ENCODE peak calls at places on chromosomes 13 and 19, in seven cellular contexts. V is A549, Z is H54, O is heart left ventricle, W is GM12878, T is thyroid gland, F is spleen. R is an unnamed sample.

GRCh38 chr19:51712461-51713081 is 11.2 kb downstream of the HAS1 start:
- DNase-seq in V (peak), Z (peak), O (no peak), W (no peak), T (peak), F (no peak), R (no peak)

GRCh38 chr19:30227661-30228112 is 144.5 kb upstream of the ZNF536 start:
- DNase-seq in V (peak), Z (peak), O (peak), W (no peak), T (peak), F (peak), R (peak)

GRCh38 chr19:48102870-48103751 is 7.5 kb downstream of the PLA2G4C start:
- DNase-seq in V (peak), Z (peak), O (no peak), W (no peak), T (no peak), F (no peak), R (no peak)

GRCh38 chr19:662207-662961 is 630 bp downstream of the RNF126 start:
- DNase-seq in V (no peak), Z (no peak), O (no peak), W (no peak), T (peak), F (peak), R (no peak)

GRCh38 chr13:38417727-38418126 is 68.1 kb downstream of the UFM1 start:
- DNase-seq in V (no peak), Z (no peak), O (no peak), W (no peak), T (no peak), F (no peak), R (no peak)

GRCh38 chr13:98961204-98962105 is 16.4 kb downstream of the DOCK9 start:
- DNase-seq in V (no peak), Z (no peak), O (no peak), W (no peak), T (no peak), F (no peak), R (no peak)

GRCh38 chr19:2770055-2771013 is 12.7 kb downstream of the SGTA start:
- DNase-seq in V (no peak), Z (no peak), O (peak), W (no peak), T (no peak), F (peak), R (no peak)

GRCh38 chr13:103287659-103288058 is 221.4 kb upstream of the SLC10A2 start:
- DNase-seq in V (no peak), Z (no peak), O (no peak), W (no peak), T (no peak), F (no peak), R (no peak)

GRCh38 chr13:92510416-92510815 is 716.2 kb upstream of the GPC6 start:
- DNase-seq in V (no peak), Z (no peak), O (no peak), W (no peak), T (no peak), F (no peak), R (no peak)

GRCh38 chr19:35911173-35911572 is 3.1 kb upstream of the TYROBP start:
- DNase-seq in V (no peak), Z (no peak), O (no peak), W (no peak), T (no peak), F (no peak), R (no peak)

GRCh38 chr19:3682741-3683404 is 17.4 kb downstream of the PIP5K1C start:
- DNase-seq in V (no peak), Z (no peak), O (no peak), W (no peak), T (no peak), F (no peak), R (no peak)

GRCh38 chr13:100584901-100585300 is 3.7 kb downstream of the GGACT start:
- DNase-seq in V (no peak), Z (no peak), O (no peak), W (no peak), T (no peak), F (no peak), R (no peak)

GRCh38 chr13:107067381-107067780 is 499.4 kb upstream of the ARGLU1 start:
- DNase-seq in V (no peak), Z (no peak), O (no peak), W (no peak), T (no peak), F (no peak), R (no peak)

GRCh38 chr13:48068036-48068435 is 26.9 kb downstream of the MED4 start:
- DNase-seq in V (no peak), Z (no peak), O (no peak), W (no peak), T (no peak), F (no peak), R (no peak)

GRCh38 chr19:18020212-18021067 is 12.5 kb downstream of the ARRDC2 start:
- DNase-seq in V (no peak), Z (no peak), O (peak), W (no peak), T (peak), F (peak), R (peak)

GRCh38 chr19:45505996-45506245 is 1.4 kb upstream of the VASP start:
- DNase-seq in V (no peak), Z (no peak), O (no peak), W (no peak), T (no peak), F (no peak), R (no peak)

GRCh38 chr19:45507864-45508680 is 793 bp downstream of the VASP start:
- DNase-seq in V (no peak), Z (no peak), O (no peak), W (no peak), T (peak), F (peak), R (peak)

GRCh38 chr19:45506991-45507863 is at the start of gene VASP:
- DNase-seq in V (peak), Z (peak), O (peak), W (peak), T (peak), F (peak), R (peak)

GRCh38 chr19:45505151-45505995 is 1.9 kb upstream of the VASP start:
- DNase-seq in V (no peak), Z (no peak), O (no peak), W (no peak), T (no peak), F (no peak), R (no peak)

DNA sequence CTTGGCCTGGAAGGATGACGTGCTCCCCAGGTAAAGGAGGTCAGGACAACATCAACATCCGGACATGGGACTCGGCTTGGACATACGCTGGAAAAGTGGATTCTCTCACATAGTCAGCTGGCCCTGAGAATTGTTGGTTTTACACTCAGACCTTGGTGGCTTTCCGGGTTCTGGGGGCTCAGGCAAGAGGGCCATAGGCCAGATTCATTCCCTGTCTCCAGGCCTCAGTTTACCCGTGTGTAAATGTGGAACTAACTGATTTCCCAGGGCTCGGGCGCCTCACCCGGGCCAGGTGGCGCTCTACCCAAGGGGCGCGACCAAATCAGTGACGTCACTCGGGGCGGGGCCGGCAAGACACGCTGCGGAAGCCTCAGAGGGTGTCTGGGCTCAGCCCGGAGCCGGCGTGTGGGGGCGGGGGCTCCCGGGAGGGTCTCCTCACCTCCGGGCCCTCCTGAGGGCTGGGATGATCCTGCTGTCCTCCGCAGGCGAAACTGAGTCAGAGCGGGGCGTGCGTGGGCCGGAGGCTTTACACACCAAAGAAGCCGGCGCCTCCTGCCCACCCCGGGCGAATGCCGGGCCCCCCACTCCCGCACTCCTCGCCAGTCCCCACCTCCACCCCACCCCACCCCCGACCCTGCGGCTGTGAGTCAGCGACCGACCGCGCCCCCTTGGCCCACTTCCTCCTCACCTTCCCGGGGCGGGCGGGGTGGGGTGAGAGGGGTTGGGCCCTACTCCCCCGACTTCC is 861 bp upstream of the VASP start:
- DNase-seq in V (peak), Z (peak), O (peak), W (peak), T (peak), F (peak), R (peak)
- TF ChIP-seq POLR2A in V (peak), Z (peak), O (peak), W (peak), T (peak), F (peak), R (peak)

GRCh38 chr19:13751436-13751835 is 12.9 kb upstream of the MRI1 start:
- DNase-seq in V (no peak), Z (no peak), O (no peak), W (no peak), T (no peak), F (no peak), R (no peak)

GRCh38 chr19:13758795-13759194 is 5.5 kb upstream of the MRI1 start:
- DNase-seq in V (no peak), Z (no peak), O (no peak), W (no peak), T (no peak), F (no peak), R (no peak)

GRCh38 chr19:13761423-13761822 is 2.9 kb upstream of the MRI1 start:
- DNase-seq in V (peak), Z (no peak), O (no peak), W (no peak), T (no peak), F (no peak), R (no peak)

GRCh38 chr19:13757805-13758772 is 6.2 kb upstream of the MRI1 start:
- DNase-seq in V (no peak), Z (no peak), O (no peak), W (no peak), T (no peak), F (no peak), R (no peak)

GRCh38 chr19:13756210-13756609 is 8.1 kb upstream of the MRI1 start:
- DNase-seq in V (no peak), Z (no peak), O (no peak), W (no peak), T (no peak), F (no peak), R (no peak)
- TF ChIP-seq POLR2A in V (no peak), Z (no peak), O (no peak), W (no peak), T (no peak), F (no peak), R (no peak)

DNA sequence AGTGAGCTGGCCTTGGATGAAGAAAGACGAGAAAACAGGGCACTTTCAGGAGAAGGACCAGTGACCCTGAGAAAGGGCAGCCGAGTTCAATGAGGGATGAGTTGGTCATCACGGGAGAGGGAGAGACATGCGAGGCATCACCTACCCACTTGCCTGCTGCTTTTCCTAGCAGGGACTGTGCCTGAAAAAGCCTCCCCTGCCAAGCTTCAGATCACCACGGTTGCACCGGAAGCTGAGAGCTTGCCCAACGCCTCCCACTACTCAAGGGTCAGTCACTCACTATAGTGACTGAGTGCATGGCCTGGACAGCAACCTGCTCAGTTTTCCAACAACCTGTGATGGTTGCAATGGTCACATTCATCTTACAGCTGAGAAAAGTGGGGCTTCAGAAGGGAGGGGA is 12.6 kb upstream of the EPHX3 start:
- DNase-seq in V (no peak), Z (no peak), O (no peak), W (no peak), T (no peak), F (no peak), R (no peak)
- TF ChIP-seq POLR2A in V (no peak), Z (no peak), O (no peak), W (peak), T (no peak), F (no peak), R (no peak)

DNA sequence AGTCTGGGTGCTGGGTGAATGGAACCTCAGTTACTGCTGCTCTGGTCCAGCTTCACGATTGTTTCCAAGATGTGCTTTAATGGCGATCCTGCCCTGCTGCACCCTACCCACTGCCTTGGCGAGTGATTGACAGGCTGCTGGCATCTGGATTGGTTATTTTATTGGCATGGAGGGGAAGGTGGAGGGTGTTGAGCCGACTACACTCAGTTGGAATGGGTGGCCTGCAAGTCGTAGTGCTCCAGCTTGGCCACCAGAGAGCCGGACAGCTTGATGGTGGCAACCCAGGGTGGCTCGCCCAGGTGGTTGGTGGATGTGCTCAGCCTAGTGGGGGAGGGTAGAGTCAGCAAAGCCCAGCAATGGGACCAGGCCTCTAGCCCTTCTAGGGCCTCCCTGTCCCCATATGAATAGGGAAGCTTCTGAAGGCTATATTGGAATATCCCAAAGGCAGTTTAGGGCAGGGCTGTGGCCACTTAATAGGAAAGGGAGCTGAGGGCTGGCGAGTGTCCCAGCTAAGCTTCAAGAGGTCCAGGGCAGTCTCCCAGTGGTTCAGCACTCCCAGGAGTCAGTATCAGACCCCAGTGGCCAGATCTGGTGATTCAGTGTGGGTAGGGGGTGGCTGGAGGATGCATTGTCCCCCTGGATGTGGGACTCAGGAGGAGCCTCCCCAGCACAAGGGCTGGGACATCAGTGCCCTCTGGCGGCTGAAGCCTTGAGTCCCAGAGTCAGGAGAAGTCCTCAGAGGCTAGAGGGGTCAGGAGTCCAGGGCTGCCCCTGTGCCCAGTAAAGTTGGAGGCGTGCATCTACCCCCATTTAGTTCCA is 3.4 kb downstream of the GGN start:
- DNase-seq in V (peak), Z (no peak), O (no peak), W (no peak), T (no peak), F (no peak), R (no peak)
- TF ChIP-seq POLR2A in V (no peak), Z (no peak), O (no peak), W (peak), T (no peak), F (no peak), R (no peak)

DNA sequence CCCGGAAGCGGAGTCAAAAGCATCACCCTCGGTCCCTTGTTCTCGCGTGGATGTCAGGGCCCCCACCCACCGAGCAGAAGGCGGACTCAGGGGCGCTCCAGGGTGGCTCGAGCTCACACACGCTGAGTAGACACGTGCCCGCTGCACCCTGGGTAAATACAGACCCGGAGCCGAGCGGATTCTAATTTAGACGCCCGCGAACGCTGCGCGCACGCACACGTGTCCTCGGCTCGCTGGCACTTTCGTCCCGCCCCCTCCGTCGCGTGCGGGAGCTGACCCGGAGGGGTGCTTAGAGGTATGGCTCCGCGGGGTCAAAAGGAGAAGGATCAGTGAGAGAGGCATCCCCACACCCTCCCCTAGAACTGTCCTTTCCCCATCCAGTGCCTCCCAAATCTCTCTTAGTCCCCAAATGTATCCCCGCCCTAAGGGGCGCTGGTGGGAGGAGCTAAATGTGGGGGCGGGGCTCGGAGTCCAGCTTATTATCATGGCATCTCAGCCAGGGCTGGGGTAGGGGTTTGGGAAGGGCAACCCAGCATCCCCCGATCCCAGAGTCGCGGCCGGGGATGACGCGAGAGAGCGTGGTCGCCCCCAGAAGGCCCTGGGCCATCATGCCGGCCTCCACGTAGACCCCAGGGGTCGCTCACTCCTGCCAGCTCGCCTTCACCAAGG is 451 bp upstream of the ICAM5 start:
- DNase-seq in V (no peak), Z (peak), O (peak), W (no peak), T (no peak), F (peak), R (peak)
- TF ChIP-seq POLR2A in V (no peak), Z (no peak), O (no peak), W (no peak), T (no peak), F (no peak), R (no peak)

DNA sequence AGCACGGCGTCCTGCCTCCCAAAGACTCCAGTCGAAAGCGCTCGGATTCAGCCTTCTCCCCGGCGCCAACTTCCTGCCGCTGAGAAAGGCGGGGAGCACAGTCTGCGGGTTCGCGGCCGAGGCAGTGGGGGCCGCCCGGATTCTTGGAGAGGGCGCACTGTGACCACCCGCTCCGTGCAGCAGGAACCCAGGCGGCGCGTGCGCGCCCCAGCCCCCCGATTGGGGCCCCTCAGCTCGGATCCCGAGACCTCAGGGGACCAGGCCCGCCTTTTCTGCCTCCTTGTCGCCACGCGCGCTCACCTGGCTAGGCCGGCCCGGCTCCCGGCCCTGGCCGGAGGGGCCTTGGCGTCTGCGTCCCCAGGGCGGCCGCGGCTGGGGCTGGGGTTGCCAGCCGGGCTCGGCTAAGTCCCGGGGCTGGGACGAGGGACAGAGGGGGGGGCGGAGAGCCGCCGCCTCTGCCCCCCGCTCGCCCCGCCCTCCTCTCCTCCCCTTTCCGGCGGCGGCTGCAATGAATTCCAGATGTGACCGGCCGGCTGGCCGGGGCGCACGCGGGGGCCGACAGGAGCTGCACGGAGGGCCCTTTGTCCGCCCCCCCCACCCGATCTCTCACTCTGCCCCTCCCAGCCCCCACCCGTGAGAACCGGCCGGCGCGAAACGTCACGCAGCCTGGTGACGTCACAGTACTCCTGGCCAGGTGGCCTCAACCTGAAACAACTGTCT is at the start of gene S1PR2:
- DNase-seq in V (peak), Z (peak), O (peak), W (no peak), T (peak), F (peak), R (peak)
- TF ChIP-seq POLR2A in V (no peak), Z (peak), O (no peak), W (peak), T (peak), F (no peak), R (no peak)